ENCODE peak calls at places on chromosomes 3 and 15, in six cellular contexts. P, Z, E, U, B and S are unnamed samples.

GRCh38 chr3:126114406-126115386 is 30.8 kb upstream of the SLC41A3 start:
- DNase-seq in B (no peak), P (no peak), Z (no peak), E (peak), U (no peak), S (no peak)

GRCh38 chr15:38863381-38863780 is 298.8 kb upstream of the RASGRP1 start:
- DNase-seq in E (no peak), U (no peak), B (no peak), Z (no peak), P (no peak), S (no peak)

GRCh38 chr3:143668924-143669790 is 179.1 kb downstream of the SLC9A9 start:
- DNase-seq in B (no peak), E (no peak), P (no peak), U (no peak), Z (no peak), S (no peak)

GRCh38 chr15:73571346-73571745 is 61.8 kb downstream of the NPTN start:
- DNase-seq in B (no peak), E (no peak), P (no peak), Z (no peak), U (no peak), S (no peak)

GRCh38 chr3:57952208-57952631 is 56.0 kb upstream of the FLNB start:
- DNase-seq in P (no peak), E (peak), B (peak), Z (peak), U (peak), S (peak)

GRCh38 chr15:84832446-84833040 is 15.4 kb downstream of the ALPK3 start:
- DNase-seq in E (no peak), P (no peak), Z (no peak), U (no peak), B (no peak), S (no peak)

GRCh38 chr15:64096486-64097431 is 977 bp downstream of the SNX1 start:
- DNase-seq in Z (no peak), U (peak), B (peak), E (no peak), P (peak), S (no peak)

GRCh38 chr15:77034620-77035467 is 36.1 kb downstream of the TSPAN3 start:
- DNase-seq in Z (peak), P (no peak), U (no peak), E (peak), B (no peak), S (no peak)

GRCh38 chr3:170709046-170709445 is 123.2 kb upstream of the SLC7A14 start:
- DNase-seq in U (no peak), E (peak), Z (no peak), P (no peak), B (peak), S (peak)

GRCh38 chr3:156150434-156151066 is 30.2 kb downstream of the KCNAB1 start:
- DNase-seq in Z (peak), P (peak), E (peak), U (peak), B (peak), S (peak)

GRCh38 chr3:69407908-69408307 is 22.0 kb upstream of the FRMD4B start:
- DNase-seq in P (no peak), B (no peak), E (no peak), U (no peak), Z (no peak), S (no peak)

GRCh38 chr3:69406156-69406555 is 20.3 kb upstream of the FRMD4B start:
- DNase-seq in P (no peak), Z (peak), B (no peak), U (no peak), E (no peak), S (no peak)

GRCh38 chr3:69405067-69405466 is 19.2 kb upstream of the FRMD4B start:
- DNase-seq in P (no peak), B (no peak), E (no peak), Z (no peak), U (no peak), S (no peak)

GRCh38 chr3:69400688-69401087 is 14.8 kb upstream of the FRMD4B start:
- DNase-seq in P (no peak), E (no peak), B (no peak), U (no peak), Z (no peak), S (no peak)

DNA sequence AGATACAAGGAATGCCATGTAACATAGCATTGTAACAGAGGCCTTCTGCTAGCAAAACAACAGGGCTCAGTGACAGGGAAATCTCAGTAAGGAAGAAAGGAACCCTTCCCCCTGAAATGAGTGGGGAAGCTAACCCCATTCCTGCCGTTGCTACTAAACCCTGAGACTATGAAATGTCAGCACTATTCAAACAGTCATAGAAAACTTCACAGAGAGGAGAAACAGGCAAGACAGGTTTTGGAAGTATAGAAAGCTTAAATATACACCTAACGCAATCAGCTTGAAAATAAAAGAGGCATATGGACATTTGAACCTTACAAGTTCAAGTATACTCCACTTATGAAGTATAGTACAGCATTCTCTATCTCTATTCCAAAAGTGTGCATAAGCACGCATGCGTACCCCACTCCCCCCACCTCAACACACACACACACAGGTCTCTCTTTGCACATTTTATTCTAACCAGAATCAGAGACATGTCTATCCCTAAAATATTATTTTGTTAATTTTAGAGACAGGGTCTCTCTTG is 17.6 kb upstream of the FRMD4B start:
- DNase-seq in P (no peak), Z (no peak), U (no peak), E (no peak), B (no peak), S (no peak)
- H3K27ac ChIP-seq in P (no peak), Z (no peak), U (no peak), E (no peak), B (no peak), S (no peak)

DNA sequence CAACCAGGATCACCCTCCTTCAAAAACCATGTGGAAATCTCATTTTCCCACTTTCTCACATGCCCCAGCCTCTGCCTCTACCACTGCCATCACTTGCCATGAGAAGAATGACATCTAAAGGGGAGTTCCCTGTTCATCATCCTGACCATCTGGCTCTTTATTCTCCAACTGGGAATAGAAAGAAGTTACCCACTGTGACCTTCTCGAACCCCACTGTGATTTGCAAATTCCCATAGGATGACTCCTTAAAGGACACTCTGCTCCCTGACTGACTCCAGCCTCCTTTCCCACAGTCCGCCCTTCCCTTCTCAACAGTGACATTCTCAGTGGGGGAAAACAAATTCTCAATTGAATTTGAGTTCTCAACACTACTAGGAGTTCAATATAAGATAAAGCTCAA is 440.5 kb downstream of the NR2F2 start:
- DNase-seq in P (no peak), U (no peak), Z (no peak), E (no peak), B (no peak), S (no peak)
- H3K4me3 ChIP-seq in P (no peak), U (no peak), Z (no peak), E (no peak), B (no peak), S (no peak)

DNA sequence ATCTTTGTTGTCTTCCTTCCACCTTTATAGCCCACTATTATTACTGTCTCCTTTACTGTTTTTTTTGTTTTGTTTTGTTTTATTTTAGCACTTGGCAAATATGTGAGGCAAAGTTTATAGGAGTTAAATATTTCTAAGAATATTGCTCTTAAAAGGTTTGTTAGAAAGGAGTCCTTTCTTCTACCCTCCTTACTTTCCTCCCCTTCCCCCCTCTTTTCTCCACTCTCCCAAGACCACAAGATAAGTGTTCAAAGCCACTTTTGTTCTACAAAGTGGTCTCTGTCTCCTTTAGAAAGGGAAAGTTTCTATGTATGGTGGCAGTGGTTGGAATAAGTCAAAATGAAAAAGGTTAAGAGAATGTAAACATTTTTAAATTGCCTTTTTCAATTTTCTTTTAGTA is 130.7 kb upstream of the TSC22D2 start:
- DNase-seq in B (no peak), P (no peak), U (no peak), Z (no peak), E (no peak), S (no peak)
- H3K27ac ChIP-seq in B (no peak), P (no peak), U (no peak), Z (no peak), E (no peak), S (no peak)

DNA sequence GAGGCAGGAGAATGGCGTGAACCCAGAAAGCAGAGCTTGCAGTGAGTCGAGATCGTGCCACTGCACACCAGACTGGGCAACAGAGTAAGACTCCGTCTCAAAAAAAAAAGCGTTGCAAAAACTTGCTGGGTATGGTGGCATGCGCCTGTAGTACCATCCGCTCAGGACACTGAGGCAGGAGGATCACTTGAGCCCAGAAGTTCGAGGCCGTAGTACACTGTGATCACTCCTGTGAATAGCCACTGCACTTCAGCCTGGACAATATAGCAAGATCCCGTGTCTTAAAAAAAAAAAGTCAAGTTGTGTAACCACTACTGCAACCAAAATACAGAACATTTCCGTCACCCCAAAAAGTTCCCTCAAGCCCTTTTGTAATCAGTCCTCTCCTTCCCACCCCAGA is 1.5 kb downstream of the ARPC4 start:
- DNase-seq in P (no peak), E (no peak), B (no peak), Z (no peak), U (no peak), S (no peak)
- H3K4me3 ChIP-seq in P (peak), E (no peak), B (no peak), Z (no peak), U (no peak), S (no peak)

GRCh38 chr15:72063186-72063585 is 54.8 kb downstream of the MYO9A start:
- DNase-seq in P (no peak), Z (no peak), B (no peak), U (no peak), E (no peak), S (no peak)

GRCh38 chr15:72057548-72058091 is 60.3 kb downstream of the MYO9A start:
- DNase-seq in B (no peak), E (no peak), P (no peak), Z (no peak), U (peak), S (no peak)

GRCh38 chr15:72060687-72061250 is 57.2 kb downstream of the MYO9A start:
- DNase-seq in P (no peak), U (no peak), B (no peak), E (no peak), Z (no peak), S (no peak)

GRCh38 chr15:72062319-72062718 is 55.6 kb downstream of the MYO9A start:
- DNase-seq in P (no peak), B (no peak), E (no peak), Z (no peak), U (no peak), S (no peak)

DNA sequence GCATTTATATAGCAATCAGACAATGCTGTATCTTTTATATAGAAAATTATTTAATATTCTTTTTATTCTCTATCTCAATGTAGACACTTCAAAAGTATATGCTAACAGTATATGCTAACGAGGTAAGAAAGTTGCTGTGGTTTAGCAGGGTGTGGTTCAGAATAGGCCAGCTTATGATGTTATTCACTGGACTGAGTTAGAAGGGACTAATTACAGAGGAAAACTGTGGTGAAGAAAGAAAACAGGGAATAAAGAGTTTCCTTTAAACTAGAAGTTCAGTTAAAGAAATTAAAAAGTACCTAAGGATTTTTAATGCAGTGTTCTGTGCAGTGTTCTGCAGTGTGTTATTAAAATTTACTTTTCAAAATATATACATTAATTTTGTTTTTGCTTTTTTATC is 59.4 kb downstream of the MYO9A start:
- DNase-seq in P (no peak), E (no peak), U (no peak), Z (no peak), B (no peak), S (no peak)
- H3K27ac ChIP-seq in P (no peak), E (no peak), U (no peak), Z (no peak), B (no peak), S (no peak)